ENCODE peak calls at places on chromosome 3, in nine cellular contexts. W is astrocyte of the cerebellum, H is dorsolateral prefrontal cortex, A is fibroblast of pulmonary artery, S is HCT116, X is AG04450, I is GM12865, R is fibroblast of the aortic adventitia, Z is prostate gland. U is an unnamed sample.

GRCh38 chr3:190197346-190197763 is 76.7 kb upstream of the P3H2 start:
- DNase-seq in S (no peak), I (no peak), R (no peak), A (no peak), Z (no peak), W (no peak), H (no peak), X (no peak), U (peak; percentile 80)

GRCh38 chr3:32089476-32089875 is 16.9 kb upstream of the GPD1L start:
- DNase-seq in W (no peak), R (no peak), H (no peak), I (no peak), Z (no peak), A (no peak), X (no peak), S (no peak), U (peak; percentile 62)

GRCh38 chr3:71111784-71112440 is 471.6 kb downstream of the FOXP1 start:
- DNase-seq in I (no peak), X (no peak), R (peak; percentile 84), Z (no peak), S (peak; percentile 4), W (no peak), A (peak; percentile 89), H (no peak), U (no peak)

GRCh38 chr3:186596568-186597287 is 16.1 kb upstream of the AHSG start:
- DNase-seq in I (no peak), H (no peak), R (peak; percentile 29), A (peak; percentile 44), W (no peak), Z (no peak), S (no peak), X (no peak), U (peak; percentile 67)

GRCh38 chr3:101803152-101803782 is 24.3 kb downstream of the NXPE3 start:
- DNase-seq in X (peak; percentile 54), W (peak; percentile 67), A (peak; percentile 86), S (peak; percentile 43), I (peak; percentile 85), Z (peak; percentile 72), H (no peak), R (peak; percentile 84), U (no peak)

GRCh38 chr3:25426408-25426807 is 1.7 kb upstream of the RARB start:
- DNase-seq in R (peak; percentile 5), I (no peak), H (no peak), Z (peak; percentile 11), A (no peak), W (no peak), X (no peak), S (no peak), U (no peak)

GRCh38 chr3:156963096-156963495 is 136.9 kb downstream of the LEKR1 start:
- DNase-seq in Z (no peak), R (no peak), X (no peak), S (no peak), W (no peak), I (no peak), H (no peak), A (no peak), U (no peak)

GRCh38 chr3:115806501-115806900 is 183.2 kb downstream of the GAP43 start:
- DNase-seq in H (no peak), W (no peak), Z (no peak), X (no peak), I (no peak), R (no peak), A (peak; percentile 20), S (no peak), U (no peak)

GRCh38 chr3:32422943-32423342 is 31.3 kb downstream of the CMTM7 start:
- DNase-seq in S (no peak), W (no peak), R (no peak), Z (no peak), X (no peak), A (no peak), I (no peak), H (no peak), U (no peak)

GRCh38 chr3:11717768-11718581 is 74.3 kb upstream of the VGLL4 start:
- DNase-seq in H (no peak), W (no peak), Z (no peak), S (no peak), X (no peak), R (peak; percentile 68), I (peak; percentile 28), A (peak; percentile 65), U (no peak)

GRCh38 chr3:120615863-120616599 is 19.9 kb downstream of the NDUFB4 start:
- DNase-seq in W (no peak), A (peak; percentile 78), S (no peak), I (no peak), R (peak; percentile 44), X (no peak), Z (peak; percentile 14), H (no peak), U (no peak)

DNA sequence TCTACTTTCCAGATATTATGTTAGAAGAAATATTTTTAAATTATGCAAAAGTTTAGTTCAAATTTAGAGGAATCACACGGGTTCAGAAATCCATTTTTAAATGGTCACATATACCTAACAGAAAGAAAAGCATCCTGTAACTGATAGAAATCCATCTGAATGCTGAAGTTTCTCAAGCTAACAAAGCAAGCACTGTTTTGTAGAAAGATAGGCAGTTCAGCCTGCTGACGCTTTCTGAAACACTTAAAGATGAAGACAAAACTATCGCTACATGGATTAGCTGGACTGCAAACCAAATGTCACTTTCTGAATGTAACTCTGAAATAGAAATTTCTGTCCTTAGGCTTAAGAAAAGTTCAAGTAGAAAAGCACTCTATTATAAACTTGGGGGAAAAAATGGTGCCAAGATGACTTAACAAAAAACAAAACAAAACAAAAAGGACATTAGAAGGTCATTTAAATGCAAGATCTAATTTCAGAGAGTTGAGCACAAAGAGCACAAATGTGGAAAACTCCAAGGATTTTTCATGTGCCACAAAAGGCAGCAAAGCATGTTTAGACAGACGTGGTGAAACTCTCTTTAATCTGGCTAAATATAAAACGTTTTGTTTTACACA is 1.3 kb downstream of the PLOD2 start:
- DNase-seq in Z (no peak), R (peak; percentile 40), W (no peak), X (no peak), A (no peak), H (no peak), I (peak; percentile 40), S (no peak), U (no peak)
- H3K4me3 ChIP-seq in Z (peak overlapping the region; percentile 74), R (peak overlapping the region; percentile 96), W (peak overlapping the region; percentile 77), X (peak overlapping the region; percentile 75), A (peak overlapping the region; percentile 67), H (peak overlapping the region; percentile 77), I (peak overlapping the region; percentile 69), S (peak overlapping the region; percentile 64), U (peak overlapping the region; percentile 68)

DNA sequence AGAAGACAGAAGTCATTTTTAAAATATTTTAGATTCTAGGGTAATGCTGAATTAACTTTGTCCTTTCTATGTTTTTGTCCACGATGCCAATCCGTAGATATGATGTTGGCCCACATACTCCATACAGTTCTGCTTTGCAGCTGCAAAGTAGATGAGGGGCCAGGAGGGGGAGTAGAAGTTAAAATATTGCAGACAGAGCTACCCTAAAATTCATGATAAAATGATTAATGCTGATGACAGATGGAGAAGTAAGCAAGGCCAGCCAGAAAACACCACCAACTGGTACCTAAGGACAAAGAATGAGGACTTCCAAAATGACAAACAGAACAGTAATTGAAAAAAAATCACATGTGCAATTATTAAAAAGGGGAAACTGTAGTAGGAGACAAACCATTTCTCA is 756.6 kb upstream of the ARPP21 start:
- DNase-seq in X (no peak), S (no peak), W (peak; percentile 3), R (no peak), Z (no peak), H (no peak), A (peak; percentile 47), I (no peak), U (no peak)
- TF ChIP-seq CTCF in X (no peak), S (no peak), W (peak; percentile 69), R (no peak), Z (no peak), H (peak; percentile 12), A (peak; percentile 55), I (no peak), U (peak; percentile 49)

GRCh38 chr3:134407247-134407640 is 33.0 kb upstream of the AMOTL2 start:
- DNase-seq in W (no peak), R (no peak), H (no peak), X (no peak), I (no peak), A (no peak), Z (no peak), S (no peak), U (no peak)

GRCh38 chr3:134404366-134404885 is 30.2 kb upstream of the AMOTL2 start:
- DNase-seq in I (no peak), A (no peak), W (no peak), H (no peak), R (no peak), S (no peak), X (no peak), Z (no peak), U (no peak)

GRCh38 chr3:134409041-134409440 is 34.8 kb upstream of the AMOTL2 start:
- DNase-seq in X (no peak), W (no peak), A (no peak), I (no peak), S (no peak), R (no peak), H (no peak), Z (no peak), U (no peak)

DNA sequence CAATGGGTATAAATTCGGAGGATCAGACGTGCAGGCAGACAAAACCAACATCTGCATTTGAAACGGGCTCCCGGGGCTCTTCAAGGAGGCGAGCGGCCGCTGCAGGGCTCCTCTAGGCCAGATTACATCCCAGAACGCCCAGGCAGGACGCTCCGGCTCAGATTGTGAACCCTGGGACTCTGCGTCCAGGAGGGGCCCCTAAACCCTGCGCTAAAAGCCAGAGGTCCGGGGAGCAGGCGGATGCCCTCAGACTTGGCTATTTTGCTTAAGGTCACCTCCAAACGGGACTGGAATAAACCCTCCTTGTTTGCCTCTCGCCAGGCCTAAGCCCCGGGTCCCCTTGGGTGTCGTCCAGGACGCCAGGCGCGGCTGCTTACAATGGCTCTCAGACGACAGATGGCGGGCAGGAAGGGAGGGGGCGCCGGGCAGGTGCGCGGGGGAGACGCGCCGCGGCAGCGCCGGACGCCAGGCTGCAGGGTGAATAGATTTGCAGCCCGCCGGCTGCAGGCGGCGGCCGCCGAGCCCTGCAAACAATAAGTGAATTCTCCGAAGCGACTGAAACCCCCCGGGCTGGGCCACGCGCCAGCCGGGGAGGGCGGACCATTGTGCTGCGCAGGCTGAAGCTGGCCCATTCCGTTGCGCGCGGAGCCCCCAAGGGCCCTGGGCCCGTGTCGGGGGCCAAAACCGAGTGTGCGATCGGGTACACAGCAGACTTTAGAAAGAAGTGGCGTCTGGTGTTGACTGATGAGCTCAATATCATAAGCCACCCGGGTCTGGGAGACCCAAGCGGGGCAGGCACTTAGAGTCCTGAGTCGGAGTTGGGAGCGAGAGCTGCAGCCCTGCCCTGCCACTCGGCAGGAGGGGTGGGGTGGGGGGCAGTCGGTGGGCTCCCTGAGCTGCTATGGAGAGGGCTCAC is 32.3 kb upstream of the AMOTL2 start:
- DNase-seq in Z (no peak), S (no peak), I (no peak), R (no peak), A (no peak), H (peak; percentile 88), W (no peak), X (no peak), U (no peak)
- H3K4me3 ChIP-seq in Z (peak overlapping the region; percentile 31), S (no peak overlapping the region), I (no peak overlapping the region), R (peak overlapping the region; percentile 46), A (peak overlapping the region; percentile 24), H (peak overlapping the region; percentile 51), W (peak overlapping the region; percentile 38), X (peak overlapping the region; percentile 42), U (peak overlapping the region; percentile 46)

DNA sequence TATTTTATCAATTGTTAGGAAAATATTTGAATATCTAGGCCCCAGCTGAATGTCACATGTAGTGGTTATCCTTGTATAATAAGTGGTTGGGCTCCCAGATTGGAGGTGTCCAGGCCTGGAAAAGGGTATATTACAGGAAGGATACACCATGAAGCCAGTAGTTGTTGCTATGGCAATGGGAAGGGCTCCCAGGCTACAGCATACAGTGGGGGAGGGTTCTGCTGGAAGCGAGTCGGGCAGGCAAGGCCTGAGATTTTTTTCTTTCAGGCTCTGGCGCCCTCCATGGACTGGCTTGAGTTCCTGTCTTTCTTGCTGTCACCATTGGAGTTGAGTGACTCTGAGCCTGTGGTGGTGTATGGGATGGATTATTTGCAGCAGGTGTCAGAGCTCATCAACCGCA is 8.9 kb downstream of the ECE2 start:
- DNase-seq in S (peak; percentile 70), R (peak; percentile 80), W (peak; percentile 29), Z (no peak), X (no peak), A (peak; percentile 85), H (peak; percentile 64), I (peak; percentile 22), U (peak; percentile 6)
- TF ChIP-seq CTCF in S (peak; percentile 64), R (peak; percentile 52), W (peak; percentile 38), Z (no peak), X (peak; percentile 43), A (peak; percentile 61), H (peak; percentile 62), I (peak; percentile 31), U (peak; percentile 70)

U was measured in epithelial cell of proximal tubule.